ENCODE peak calls at places on chromosomes 6 and 20, in five cellular contexts. Q, U, F, B and N are unnamed samples.

GRCh38 chr6:85403331-85404015 is 46.4 kb upstream of the NT5E start:
- DNase-seq in Q (peak), U (no peak), F (no peak), B (no peak), N (no peak)

GRCh38 chr6:111730835-111731234 is 125.2 kb upstream of the TRAF3IP2 start:
- DNase-seq in Q (peak), U (no peak), F (peak), B (no peak), N (peak)

GRCh38 chr6:159490298-159490937 is 202.6 kb downstream of the SOD2 start:
- DNase-seq in Q (no peak), U (no peak), F (no peak), B (peak), N (no peak)

GRCh38 chr6:97294451-97294850 is 11.4 kb upstream of the MMS22L start:
- DNase-seq in Q (peak), U (peak), F (no peak), B (no peak), N (no peak)

GRCh38 chr20:4130404-4131189 is 115.2 kb upstream of the RNF24 start:
- DNase-seq in Q (peak), U (no peak), F (no peak), B (no peak), N (no peak)

GRCh38 chr6:139291813-139292619 is at the start of gene TXLNB:
- DNase-seq in Q (peak), U (peak), F (peak), B (peak), N (peak)

GRCh38 chr6:35496851-35497570 is at the start of gene TEAD3:
- DNase-seq in Q (peak), U (no peak), F (peak), B (no peak), N (peak)

GRCh38 chr6:73579851-73580246 is 59.0 kb upstream of the EEF1A1 start:
- DNase-seq in Q (peak), U (peak), F (no peak), B (peak), N (peak)

GRCh38 chr6:79570129-79570801 is 33.0 kb upstream of the LCA5 start:
- DNase-seq in Q (peak), U (no peak), F (no peak), B (no peak), N (no peak)

GRCh38 chr20:31594558-31595379 is 10.3 kb upstream of the ID1 start:
- DNase-seq in Q (peak), U (no peak), F (peak), B (no peak), N (peak)

GRCh38 chr20:59724457-59725366 is 120.4 kb downstream of the PHACTR3 start:
- DNase-seq in Q (no peak), U (no peak), F (no peak), B (no peak), N (no peak)

GRCh38 chr6:72740135-72740534 is 118.3 kb downstream of the KCNQ5 start:
- DNase-seq in Q (no peak), U (no peak), F (no peak), B (no peak), N (no peak)

GRCh38 chr6:138685257-138685656 is 88.3 kb upstream of the CCDC28A start:
- DNase-seq in Q (no peak), U (no peak), F (no peak), B (no peak), N (no peak)

GRCh38 chr6:139129284-139129683 is 5.6 kb upstream of the HECA start:
- DNase-seq in Q (peak), U (no peak), F (no peak), B (peak), N (no peak)

GRCh38 chr6:15429146-15430110 is 183.6 kb downstream of the JARID2 start:
- DNase-seq in Q (peak), U (no peak), F (no peak), B (no peak), N (no peak)

DNA sequence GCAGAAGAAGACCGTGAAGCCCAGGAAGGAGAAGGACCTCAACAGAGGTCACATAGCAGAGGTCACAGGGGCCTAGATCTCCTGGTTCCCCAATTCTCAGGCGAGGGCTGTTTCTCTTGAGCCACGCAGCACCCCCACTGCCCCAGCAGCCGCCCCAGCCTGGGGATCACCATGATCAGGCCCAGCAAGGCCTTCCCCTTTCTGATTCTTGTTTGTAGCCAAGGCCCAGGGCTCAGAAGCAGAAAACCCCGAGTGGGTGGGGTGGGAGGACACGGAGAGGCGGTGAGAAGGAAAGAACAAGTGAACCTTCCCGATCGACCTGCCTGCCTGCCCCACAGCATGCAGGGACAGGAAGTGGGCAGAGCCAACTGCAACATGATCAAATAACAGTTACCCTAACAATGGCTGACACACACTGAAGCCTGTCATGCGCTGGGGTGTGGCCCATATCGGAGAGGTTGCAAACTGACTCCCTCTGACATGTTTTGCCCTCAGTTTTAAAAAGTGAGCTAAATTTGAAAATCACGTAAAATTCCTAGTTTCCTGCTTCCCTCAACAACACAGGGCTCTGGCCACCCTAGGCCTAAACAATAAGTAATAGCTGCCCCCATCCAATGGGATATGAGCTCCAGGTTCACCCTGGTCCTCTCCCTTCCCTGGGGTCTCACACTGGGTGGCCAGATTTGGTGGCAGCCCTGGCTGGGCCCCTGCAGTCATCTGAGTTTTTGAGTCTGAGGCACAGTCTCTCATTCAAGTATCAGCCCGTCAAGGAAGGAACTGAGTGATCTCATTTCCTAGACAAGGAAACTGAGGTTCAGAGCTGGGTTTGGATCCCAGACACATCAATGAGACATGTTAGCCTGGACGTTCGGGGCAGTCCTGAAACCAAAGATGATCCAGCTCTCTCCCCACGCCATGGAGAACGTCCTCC is 6.5 kb downstream of the PEDS1 start:
- DNase-seq in Q (peak), U (no peak), F (no peak), B (peak), N (no peak)
- H3K4me3 ChIP-seq in Q (no peak), U (no peak), F (no peak), B (no peak), N (no peak)

GRCh38 chr20:63940071-63940471 is 16.1 kb downstream of the UCKL1 start:
- DNase-seq in Q (no peak), U (no peak), F (peak), B (no peak), N (peak)
- H3K4me3 ChIP-seq in Q (no peak), U (no peak), F (no peak), B (no peak), N (no peak)

DNA sequence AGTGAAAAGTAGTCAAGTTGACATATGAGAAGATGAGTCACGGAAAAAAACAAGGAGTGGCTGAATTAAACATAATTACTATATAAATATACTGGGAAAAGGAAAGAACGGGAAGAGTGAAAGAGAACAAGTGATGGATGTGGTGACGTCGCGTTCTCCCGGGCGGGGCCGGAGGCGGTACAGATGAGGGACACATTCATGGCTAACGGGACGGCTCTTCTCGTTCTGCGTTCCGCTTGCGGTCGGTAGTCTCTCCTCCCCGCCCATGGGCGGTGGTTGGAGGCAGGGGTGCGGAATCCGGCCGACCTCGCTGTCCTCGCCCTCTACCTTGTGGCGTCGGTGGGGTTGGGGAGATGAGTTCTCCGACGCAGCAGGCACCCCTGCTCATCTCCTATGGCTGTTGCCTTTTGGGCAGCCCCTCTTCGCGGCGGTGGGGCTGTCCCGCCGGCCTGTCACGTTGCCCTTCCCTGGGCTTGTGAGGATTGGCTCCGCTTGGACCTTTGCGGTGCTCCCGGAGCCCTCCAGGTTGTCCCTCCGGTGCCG is 22.5 kb downstream of the HLA-G start:
- DNase-seq in Q (no peak), U (no peak), F (no peak), B (peak), N (no peak)
- H3K4me3 ChIP-seq in Q (no peak), U (no peak), F (peak), B (no peak), N (peak)

GRCh38 chr20:62236674-62236996 is 1.7 kb upstream of the OSBPL2 start:
- DNase-seq in Q (no peak), U (no peak), F (no peak), B (no peak), N (no peak)
- H3K4me3 ChIP-seq in Q (no peak), U (no peak), F (peak), B (no peak), N (no peak)

GRCh38 chr20:53867741-53868351 is 202.5 kb downstream of the BCAS1 start:
- DNase-seq in Q (no peak), U (no peak), F (no peak), B (no peak), N (no peak)
- H3K4me3 ChIP-seq in Q (no peak), U (no peak), F (no peak), B (no peak), N (no peak)

GRCh38 chr20:50196248-50196647 is 5.6 kb downstream of the CEBPB start:
- DNase-seq in Q (no peak), U (no peak), F (no peak), B (no peak), N (no peak)

GRCh38 chr20:50193169-50193850 is 2.7 kb downstream of the CEBPB start:
- DNase-seq in Q (peak), U (no peak), F (no peak), B (no peak), N (no peak)

GRCh38 chr20:50195524-50196120 is 5.0 kb downstream of the CEBPB start:
- DNase-seq in Q (no peak), U (no peak), F (no peak), B (no peak), N (no peak)

GRCh38 chr20:50193851-50194830 is 3.5 kb downstream of the CEBPB start:
- DNase-seq in Q (peak), U (no peak), F (no peak), B (peak), N (no peak)

DNA sequence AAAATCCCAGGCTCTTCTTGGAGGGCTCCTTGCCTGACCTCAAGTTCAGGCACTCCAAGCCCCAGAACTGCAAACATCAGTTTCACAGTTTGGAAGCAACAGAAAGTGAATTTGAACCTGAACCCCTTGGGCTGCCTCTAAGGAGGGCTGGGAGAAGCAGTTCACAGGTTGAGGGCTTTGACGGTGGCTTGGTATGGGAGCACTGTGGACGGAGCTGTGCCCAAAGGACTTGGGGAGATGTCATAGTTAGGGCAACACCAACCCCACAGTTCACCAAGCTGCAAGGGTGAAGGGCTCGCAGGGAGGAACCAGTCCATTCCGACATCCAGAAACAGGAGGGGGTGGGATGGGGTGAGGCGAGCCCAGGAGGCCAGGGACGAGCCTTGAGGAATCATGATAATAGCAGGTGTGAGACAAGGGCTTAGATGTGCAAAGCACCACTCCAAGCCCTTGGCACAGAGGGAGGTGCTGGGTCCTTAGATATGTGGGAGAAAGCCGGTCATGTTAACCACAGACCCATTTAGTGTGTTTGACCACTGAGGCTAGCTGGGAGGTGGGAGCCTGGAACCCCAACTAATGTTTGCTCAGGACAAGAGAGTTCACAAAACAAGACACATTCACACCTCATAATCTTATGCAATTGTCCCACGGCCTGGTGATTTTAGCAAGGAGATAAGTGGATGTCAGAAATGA is 4.3 kb downstream of the CEBPB start:
- DNase-seq in Q (peak), U (no peak), F (no peak), B (peak), N (no peak)
- H3K4me3 ChIP-seq in Q (no peak), U (peak), F (peak), B (peak), N (peak)

GRCh38 chr6:41716516-41717446 is 18.6 kb downstream of the TFEB start:
- DNase-seq in Q (no peak), U (no peak), F (no peak), B (no peak), N (peak)
- H3K4me3 ChIP-seq in Q (no peak), U (no peak), F (peak), B (no peak), N (no peak)

DNA sequence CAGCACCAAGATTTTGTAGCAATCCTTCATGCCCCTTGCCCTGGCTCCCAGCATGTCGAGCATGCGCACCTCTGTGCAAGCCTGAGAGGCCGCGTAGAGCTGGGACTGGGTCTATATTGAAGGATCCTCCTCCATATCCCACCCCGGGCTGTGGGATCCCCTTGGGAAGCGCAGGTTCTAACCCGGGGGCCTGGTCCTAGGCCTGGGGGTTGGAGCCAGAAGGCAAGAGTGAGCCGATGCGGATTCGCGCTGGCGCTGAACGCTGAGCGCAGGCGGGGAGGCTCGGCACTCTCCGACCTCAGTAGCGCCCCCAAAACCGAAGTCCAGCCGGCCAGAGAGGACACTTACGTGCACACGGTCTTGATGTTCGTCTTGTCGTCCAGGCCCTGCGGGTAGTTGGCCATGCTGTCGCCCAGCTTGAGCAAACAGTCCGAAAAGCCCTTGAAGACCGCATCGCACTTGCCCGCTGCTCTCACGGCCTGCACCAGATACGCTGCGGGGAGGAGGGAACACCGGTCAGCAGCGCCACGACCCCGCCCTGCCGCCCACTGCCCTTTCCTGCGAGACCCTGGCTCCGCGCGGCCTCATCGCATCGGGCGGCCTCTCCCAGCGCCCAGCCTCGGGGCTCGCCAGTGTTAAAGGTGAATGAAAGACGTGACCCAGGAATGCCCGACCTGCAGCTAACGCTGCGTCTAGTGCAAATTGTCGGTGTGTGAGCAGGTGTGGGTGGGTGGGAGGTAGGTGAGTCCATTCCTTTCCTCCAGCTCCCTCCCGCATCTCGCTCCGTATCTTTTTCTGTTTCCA is 4.5 kb downstream of the NRN1 start:
- DNase-seq in Q (no peak), U (no peak), F (no peak), B (no peak), N (no peak)
- H3K4me3 ChIP-seq in Q (no peak), U (no peak), F (peak), B (no peak), N (no peak)

DNA sequence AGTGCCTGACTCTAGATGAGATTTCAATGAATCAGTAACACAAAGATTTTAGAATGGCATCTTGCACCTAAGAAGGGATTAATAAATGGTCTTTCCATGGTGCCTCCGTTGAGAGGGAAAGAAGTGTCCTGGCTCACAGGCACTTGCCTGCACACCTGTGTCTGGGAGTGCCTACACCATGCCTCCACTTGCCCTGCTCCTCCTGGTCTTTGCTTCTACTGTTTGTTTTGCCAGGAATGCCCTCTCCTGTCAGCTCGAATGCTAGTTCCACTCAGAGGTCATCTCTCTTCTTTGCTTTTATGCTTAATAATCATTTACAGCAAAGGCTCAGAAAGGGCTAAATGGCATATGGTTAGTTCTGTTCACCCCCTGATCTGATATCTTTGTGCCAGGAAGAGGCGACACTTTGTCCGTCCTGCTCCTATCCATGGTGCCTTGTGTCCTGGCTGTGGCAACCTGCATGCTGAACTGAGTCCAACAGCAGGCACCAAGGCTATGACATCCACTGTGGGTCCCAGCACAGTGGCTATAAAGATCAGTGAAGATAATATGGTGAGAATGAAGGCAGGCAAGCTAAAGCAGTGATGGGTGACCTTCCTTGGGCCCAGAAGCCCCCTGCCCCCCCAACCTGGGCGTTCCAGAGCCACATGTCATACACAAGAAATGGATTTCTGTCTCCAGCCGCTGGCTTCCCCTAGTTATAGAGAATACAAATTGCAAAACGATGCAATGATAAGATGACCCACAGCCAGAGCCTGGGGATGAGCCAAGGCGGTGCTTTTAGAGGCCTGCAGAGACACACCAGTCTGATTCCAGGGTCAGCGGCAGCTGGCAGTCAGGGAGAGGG is 1.4 kb downstream of the C6orf132 start:
- DNase-seq in Q (no peak), U (no peak), F (no peak), B (peak), N (no peak)
- H3K4me3 ChIP-seq in Q (peak), U (peak), F (peak), B (no peak), N (no peak)

GRCh38 chr6:170271771-170272314 is 19.0 kb downstream of the DLL1 start:
- DNase-seq in Q (no peak), U (no peak), F (no peak), B (no peak), N (peak)

GRCh38 chr6:170270984-170271593 is 19.8 kb downstream of the DLL1 start:
- DNase-seq in Q (no peak), U (no peak), F (no peak), B (no peak), N (peak)

GRCh38 chr6:170273191-170273590 is 17.7 kb downstream of the DLL1 start:
- DNase-seq in Q (no peak), U (no peak), F (no peak), B (no peak), N (peak)

GRCh38 chr6:170273681-170274080 is 17.2 kb downstream of the DLL1 start:
- DNase-seq in Q (no peak), U (no peak), F (no peak), B (no peak), N (peak)

GRCh38 chr6:170272341-170273065 is 18.4 kb downstream of the DLL1 start:
- DNase-seq in Q (no peak), U (no peak), F (no peak), B (no peak), N (peak)
- H3K4me3 ChIP-seq in Q (no peak), U (no peak), F (peak), B (no peak), N (no peak)